ENCODE peak calls at places on chromosome 15, in ten cellular contexts. K is heart right ventricle; A is GM23248; M is neuronal stem cell; C is heart left ventricle; L is CD8-positive, alpha-beta memory T cell; Z is bronchial epithelial cell; F is naive thymus-derived CD4-positive, alpha-beta T cell; I is tibial artery; E is fibroblast of lung. O is an unnamed sample. For H3K36me3, the result is how much of the 10 kb centered on the place peaks cover.

GRCh38 chr15:85411992-85412538 is 31.7 kb downstream of the AKAP13 start:
- DNase-seq in Z (peak), C (no peak), E (peak), K (no peak), M (no peak), L (no peak), A (peak), I (no peak), F (no peak), O (no peak)

GRCh38 chr15:58136731-58137130 is 1.4 kb upstream of the AQP9 start:
- DNase-seq in A (peak), L (no peak), E (no peak), I (no peak), Z (peak), C (no peak), M (no peak), F (no peak), K (no peak), O (no peak)

GRCh38 chr15:89783111-89783860 is 7.2 kb downstream of the MESP2 start:
- DNase-seq in L (no peak), F (no peak), A (peak), K (no peak), Z (no peak), M (no peak), E (peak), C (no peak), I (no peak), O (no peak)

GRCh38 chr15:39774688-39775267 is 7.9 kb downstream of the FSIP1 start:
- DNase-seq in M (no peak), K (no peak), L (peak), A (no peak), E (no peak), I (no peak), C (no peak), F (peak), Z (no peak), O (no peak)

GRCh38 chr15:31391687-31392671 is 65.3 kb downstream of the KLF13 start:
- DNase-seq in F (peak), A (peak), M (peak), C (peak), I (peak), E (peak), L (peak), K (peak), Z (no peak), O (no peak)

GRCh38 chr15:64191971-64192830 is 29.4 kb upstream of the PPIB start:
- DNase-seq in L (no peak), I (no peak), K (no peak), F (no peak), Z (no peak), C (no peak), M (peak), E (no peak), A (no peak), O (no peak)

GRCh38 chr15:39419651-39420050 is 161.2 kb upstream of the THBS1 start:
- DNase-seq in L (no peak), F (no peak), A (no peak), K (no peak), Z (peak), M (no peak), E (peak), I (no peak), C (no peak), O (no peak)

GRCh38 chr15:100923076-100923475 is 3.9 kb downstream of the LRRK1 start:
- DNase-seq in M (no peak), E (no peak), L (no peak), F (no peak), I (no peak), Z (no peak), C (no peak), K (no peak), A (no peak), O (no peak)

GRCh38 chr15:31605467-31605931 is 278.9 kb downstream of the KLF13 start:
- DNase-seq in C (no peak), F (no peak), I (no peak), L (no peak), Z (peak), A (peak), M (no peak), E (peak), K (no peak), O (no peak)

GRCh38 chr15:60573936-60574335 is 95.0 kb upstream of the ICE2 start:
- DNase-seq in F (peak), E (no peak), L (peak), C (no peak), Z (no peak), A (no peak), K (no peak), M (no peak), I (no peak), O (no peak)

GRCh38 chr15:60001642-60002527 is 2.2 kb upstream of the FOXB1 start:
- DNase-seq in E (no peak), Z (no peak), K (no peak), I (no peak), F (no peak), M (peak), C (no peak), L (no peak), A (no peak), O (no peak)

GRCh38 chr15:80010131-80010673 is 39.2 kb upstream of the BCL2A1 start:
- DNase-seq in C (no peak), A (peak), L (no peak), I (no peak), E (peak), F (no peak), K (no peak), Z (peak), M (no peak), O (no peak)

GRCh38 chr15:73010154-73011152 is 41.8 kb upstream of the NEO1 start:
- DNase-seq in M (no peak), E (no peak), F (no peak), L (no peak), I (no peak), Z (peak), C (no peak), A (peak), K (no peak), O (no peak)

GRCh38 chr15:77516076-77516475 is 95.4 kb downstream of the HMG20A start:
- DNase-seq in M (no peak), E (peak), Z (no peak), K (no peak), A (peak), L (no peak), I (no peak), F (no peak), C (no peak), O (no peak)

GRCh38 chr15:41281236-41281635 is 50.2 kb downstream of the CHP1 start:
- DNase-seq in I (no peak), Z (peak), K (no peak), A (peak), F (no peak), M (no peak), E (peak), C (no peak), L (no peak), O (peak)

GRCh38 chr15:59165726-59166125 is 40.9 kb upstream of the LDHAL6B start:
- DNase-seq in M (no peak), I (no peak), C (no peak), Z (peak), L (no peak), E (peak), K (no peak), A (peak), F (no peak), O (no peak)

GRCh38 chr15:86650084-86650483 is 570.4 kb downstream of the AGBL1 start:
- DNase-seq in E (peak), C (no peak), K (no peak), L (no peak), M (no peak), I (no peak), A (peak), F (no peak), Z (peak), O (no peak)

GRCh38 chr15:97521894-97522293 is 438.6 kb upstream of the ARRDC4 start:
- DNase-seq in E (peak), M (peak), L (no peak), A (no peak), C (peak), K (peak), F (no peak), I (no peak), Z (no peak), O (no peak)

GRCh38 chr15:50685191-50685975 is 1.2 kb downstream of the TRPM7 start:
- DNase-seq in E (peak), L (no peak), Z (no peak), M (no peak), F (no peak), K (no peak), A (peak), I (no peak), C (no peak), O (no peak)

GRCh38 chr15:28096720-28097431 is 2.2 kb downstream of the OCA2 start:
- DNase-seq in E (peak), C (no peak), I (peak), A (peak), M (no peak), L (no peak), F (no peak), K (no peak), Z (no peak), O (no peak)

GRCh38 chr15:71822890-71823289 is 12.5 kb downstream of the NR2E3 start:
- DNase-seq in Z (no peak), E (no peak), M (no peak), L (no peak), A (no peak), C (no peak), I (no peak), K (no peak), F (no peak), O (no peak)
- H3K36me3 ChIP-seq in Z (under half), E (under half), M (under half), L (under half), A (half or more), C (under half), I (half or more), K (under half), F (under half), O (under half)

DNA sequence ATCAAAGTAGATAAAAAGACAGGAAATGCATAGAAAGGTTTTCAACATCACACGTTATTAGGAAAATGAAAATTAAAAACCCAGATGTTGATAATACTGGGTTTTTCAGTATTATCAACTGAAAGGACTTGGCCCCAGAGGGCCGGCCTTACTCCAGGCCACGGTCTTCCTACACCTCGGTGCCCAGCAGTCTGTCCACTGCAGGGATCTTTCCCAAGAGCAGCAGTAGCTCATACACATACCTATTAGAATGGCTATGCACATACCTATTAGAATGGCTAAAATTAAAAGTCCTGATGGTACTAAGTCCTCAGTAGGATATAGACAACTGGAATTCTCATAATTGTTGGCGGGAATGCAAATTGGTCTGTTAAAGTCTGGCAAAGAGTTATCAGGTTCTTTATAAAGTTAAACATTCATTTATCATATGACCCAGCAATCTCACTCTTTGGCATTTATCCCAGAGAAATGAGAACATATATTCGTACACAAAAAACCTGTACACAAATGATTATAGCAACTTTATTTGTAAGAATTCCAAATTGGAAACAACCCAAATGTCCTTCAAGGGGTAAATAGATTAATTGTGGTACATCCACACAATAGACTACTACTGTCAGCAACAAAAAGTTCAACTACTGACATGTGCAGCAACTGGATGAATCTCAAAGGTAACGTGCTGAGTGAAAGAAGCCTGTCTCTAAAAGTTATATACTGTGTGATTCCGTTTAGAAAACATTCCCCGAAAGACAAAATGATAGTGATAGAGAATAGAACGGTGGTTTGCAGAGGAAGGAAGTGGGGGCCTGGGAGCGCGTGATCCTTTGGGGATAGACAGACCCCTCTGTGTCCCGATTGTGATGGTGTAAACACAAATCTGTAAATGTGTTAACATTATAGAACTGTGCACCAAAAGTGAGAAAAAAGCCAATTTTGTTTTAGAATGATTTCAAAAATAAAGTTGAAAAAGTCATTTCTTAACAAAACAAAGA is 62.3 kb downstream of the MCTP2 start:
- DNase-seq in C (no peak), L (no peak), I (no peak), F (no peak), K (no peak), E (peak), Z (no peak), M (no peak), A (no peak), O (no peak)
- H3K4me3 ChIP-seq in C (no peak), L (no peak), I (no peak), F (no peak), K (no peak), E (no peak), Z (no peak), M (no peak), A (no peak), O (no peak)

DNA sequence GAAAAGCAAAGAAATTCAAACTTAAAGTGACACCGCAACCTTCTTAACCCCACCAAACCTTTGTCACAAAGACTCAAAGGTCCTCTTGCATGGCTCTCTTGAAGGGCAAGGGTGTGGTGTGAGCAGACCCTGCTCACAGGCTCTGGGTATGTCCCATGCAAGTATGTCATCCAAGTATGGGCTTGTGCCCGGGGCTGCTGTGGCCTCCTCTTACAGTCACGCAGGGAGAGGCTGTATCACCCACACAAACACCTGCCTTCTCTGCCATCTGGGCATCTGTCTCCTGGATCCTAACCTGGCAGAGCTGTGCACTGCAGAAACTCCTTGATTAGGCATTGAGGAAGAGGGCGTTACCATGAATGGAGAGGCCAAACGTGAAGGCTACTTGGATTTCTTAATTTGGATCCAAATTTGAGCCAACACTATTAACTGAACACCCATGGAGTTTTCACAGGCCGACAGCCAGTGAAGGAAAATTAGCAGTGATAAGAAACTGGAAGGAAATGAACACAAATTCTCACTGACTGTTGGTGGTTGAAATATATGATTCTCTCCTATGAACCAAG is 146.6 kb downstream of the DUT start:
- DNase-seq in E (no peak), I (no peak), A (no peak), K (no peak), M (no peak), F (no peak), L (no peak), C (no peak), Z (no peak), O (no peak)
- H3K36me3 ChIP-seq in E (under half), I (under half), A (half or more), K (under half), M (under half), F (under half), L (under half), C (under half), Z (under half), O (under half)

GRCh38 chr15:62727501-62727900 is 315.0 kb upstream of the TPM1 start:
- DNase-seq in K (no peak), I (no peak), E (no peak), M (no peak), F (no peak), C (no peak), L (no peak), A (no peak), Z (no peak), O (no peak)
- H3K4me3 ChIP-seq in K (no peak), I (no peak), E (no peak), M (no peak), F (no peak), C (no peak), L (no peak), A (no peak), Z (no peak), O (no peak)

GRCh38 chr15:56227780-56228179 is 15.9 kb downstream of the RFX7 start:
- DNase-seq in Z (no peak), F (no peak), E (no peak), I (no peak), C (no peak), L (no peak), K (no peak), M (no peak), A (no peak), O (no peak)
- H3K36me3 ChIP-seq in Z (under half), F (under half), E (under half), I (under half), C (under half), L (under half), K (under half), M (under half), A (under half), O (under half)

O was measured in BJ.